ENCODE peak calls at places on chromosomes 16 and 17, in five cellular contexts. Y is ovary, M is mucosa of gallbladder, T is RPMI8226, F is T-helper 2 cell. L is an unnamed sample.

GRCh38 chr16:72172105-72173034 is at the start of gene PMFBP1:
- DNase-seq in Y (no peak), T (peak), M (peak), F (no peak), L (peak)

GRCh38 chr17:51666971-51667721 is 406.8 kb downstream of the UTP18 start:
- DNase-seq in F (no peak), M (no peak), T (no peak), Y (no peak), L (no peak)

GRCh38 chr16:10668322-10669045 is 26.2 kb downstream of the TEKT5 start:
- DNase-seq in M (no peak), F (no peak), Y (no peak), T (peak), L (no peak)

GRCh38 chr16:20397468-20398074 is 7.0 kb downstream of the PDILT start:
- DNase-seq in T (no peak), Y (no peak), F (no peak), M (no peak), L (no peak)

GRCh38 chr16:88010971-88011483 is 59.8 kb downstream of the BANP start:
- DNase-seq in M (no peak), F (no peak), T (no peak), Y (no peak), L (no peak)

GRCh38 chr17:7355053-7355452 is at the start of gene TMEM95:
- DNase-seq in Y (peak), T (peak), M (peak), F (no peak), L (no peak)

GRCh38 chr17:19403021-19403420 is 8.0 kb upstream of the RNF112 start:
- DNase-seq in F (no peak), M (no peak), Y (no peak), T (no peak), L (no peak)

GRCh38 chr16:50984688-50985087 is 166.4 kb downstream of the SALL1 start:
- DNase-seq in T (no peak), Y (no peak), M (no peak), F (no peak), L (no peak)

GRCh38 chr17:40450175-40450574 is 6.9 kb downstream of the IGFBP4 start:
- DNase-seq in T (peak), M (no peak), F (peak), Y (peak), L (no peak)

GRCh38 chr16:12170103-12171025 is 193.8 kb downstream of the SNX29 start:
- DNase-seq in T (no peak), F (no peak), M (peak), Y (no peak), L (no peak)

L was measured in T1000.